ENCODE peak calls at places on chromosomes 13 and 19, in eight cellular contexts. U is foreskin fibroblast, Z is BE2C, S is upper lobe of right lung, W is thyroid gland, E is lung, T is fibroblast of lung, R is fibroblast of pulmonary artery. L is an unnamed sample.

GRCh38 chr19:4081441-4082129 is 14.9 kb upstream of the ZBTB7A start:
- DNase-seq in U (no peak), Z (no peak), S (no peak), W (no peak), E (no peak), T (peak; percentile 24), R (no peak), L (no peak)

GRCh38 chr19:13051581-13052165 is 51.0 kb downstream of the LYL1 start:
- DNase-seq in U (peak; percentile 81), Z (peak; percentile 58), S (peak; percentile 93), W (peak; percentile 96), E (peak; percentile 83), T (peak; percentile 67), R (peak; percentile 42), L (peak; percentile 62)

GRCh38 chr13:106472621-106473020 is 62.8 kb downstream of the EFNB2 start:
- DNase-seq in U (no peak), Z (no peak), S (no peak), W (no peak), E (no peak), T (no peak), R (no peak), L (no peak)

GRCh38 chr19:2986951-2987491 is 9.7 kb downstream of the TLE6 start:
- DNase-seq in U (no peak), Z (peak; percentile 83), S (no peak), W (peak; percentile 63), E (no peak), T (no peak), R (no peak), L (no peak)

GRCh38 chr13:27125357-27126282 is 46.0 kb downstream of the USP12 start:
- DNase-seq in U (no peak), Z (peak; percentile 7), S (no peak), W (no peak), E (no peak), T (no peak), R (no peak), L (no peak)

GRCh38 chr13:33280923-33281322 is 4.6 kb downstream of the STARD13 start:
- DNase-seq in U (peak; percentile 37), Z (no peak), S (no peak), W (no peak), E (no peak), T (no peak), R (no peak), L (peak; percentile 49)

GRCh38 chr13:110771194-110771593 is 57.7 kb downstream of the ING1 start:
- DNase-seq in U (no peak), Z (no peak), S (no peak), W (no peak), E (no peak), T (no peak), R (peak; percentile 60), L (no peak)

GRCh38 chr13:47092202-47092601 is 195.3 kb upstream of the HTR2A start:
- DNase-seq in U (no peak), Z (no peak), S (no peak), W (no peak), E (no peak), T (no peak), R (no peak), L (no peak)

GRCh38 chr13:114146173-114146572 is 13.8 kb upstream of the RASA3 start:
- DNase-seq in U (no peak), Z (no peak), S (peak; percentile 51), W (no peak), E (no peak), T (no peak), R (no peak), L (no peak)

GRCh38 chr13:21486322-21486721 is 27.2 kb upstream of the ZDHHC20 start:
- DNase-seq in U (no peak), Z (no peak), S (no peak), W (no peak), E (no peak), T (no peak), R (no peak), L (no peak)

GRCh38 chr13:110379905-110380341 is 72.8 kb downstream of the COL4A2 start:
- DNase-seq in U (peak; percentile 80), Z (no peak), S (no peak), W (no peak), E (no peak), T (no peak), R (no peak), L (peak; percentile 74)

GRCh38 chr19:57241181-57241580 is 749 bp downstream of the ZNF805 start:
- DNase-seq in U (peak; percentile 49), Z (no peak), S (no peak), W (no peak), E (no peak), T (peak; percentile 32), R (peak; percentile 33), L (peak; percentile 24)

GRCh38 chr19:57239982-57240310 is 486 bp upstream of the ZNF805 start:
- DNase-seq in U (no peak), Z (no peak), S (peak; percentile 69), W (no peak), E (peak; percentile 29), T (peak; percentile 6), R (no peak), L (peak; percentile 1)

GRCh38 chr19:57242821-57243220 is 2.4 kb downstream of the ZNF805 start:
- DNase-seq in U (no peak), Z (no peak), S (no peak), W (no peak), E (no peak), T (no peak), R (no peak), L (no peak)

GRCh38 chr19:57244513-57244912 is 4.1 kb downstream of the ZNF805 start:
- DNase-seq in U (no peak), Z (no peak), S (no peak), W (no peak), E (no peak), T (no peak), R (no peak), L (no peak)

GRCh38 chr19:57240311-57241090 is at the start of gene ZNF805:
- DNase-seq in U (peak; percentile 97), Z (peak; percentile 93), S (peak; percentile 98), W (peak; percentile 97), E (peak; percentile 95), T (peak; percentile 91), R (peak; percentile 93), L (peak; percentile 93)
- H3K4me3 ChIP-seq in U (peak within 1 kb of the TSS; percentile 100), Z (peak within 1 kb of the TSS; percentile 98), S (peak within 1 kb of the TSS; percentile 95), W (peak within 1 kb of the TSS; percentile 98), E (peak within 1 kb of the TSS; percentile 98), T (peak within 1 kb of the TSS; percentile 52), R (peak within 1 kb of the TSS; percentile 99), L (peak within 1 kb of the TSS; percentile 99)

GRCh38 chr19:29887498-29887897 is 54.5 kb upstream of the URI1 start:
- DNase-seq in U (peak; percentile 8), Z (no peak), S (no peak), W (no peak), E (no peak), T (no peak), R (peak; percentile 18), L (no peak)
- TF ChIP-seq CTCF in U (no peak), Z (peak; percentile 19), S (peak; percentile 6), W (no peak), E (no peak), T (no peak), R (no peak), L (no peak)

DNA sequence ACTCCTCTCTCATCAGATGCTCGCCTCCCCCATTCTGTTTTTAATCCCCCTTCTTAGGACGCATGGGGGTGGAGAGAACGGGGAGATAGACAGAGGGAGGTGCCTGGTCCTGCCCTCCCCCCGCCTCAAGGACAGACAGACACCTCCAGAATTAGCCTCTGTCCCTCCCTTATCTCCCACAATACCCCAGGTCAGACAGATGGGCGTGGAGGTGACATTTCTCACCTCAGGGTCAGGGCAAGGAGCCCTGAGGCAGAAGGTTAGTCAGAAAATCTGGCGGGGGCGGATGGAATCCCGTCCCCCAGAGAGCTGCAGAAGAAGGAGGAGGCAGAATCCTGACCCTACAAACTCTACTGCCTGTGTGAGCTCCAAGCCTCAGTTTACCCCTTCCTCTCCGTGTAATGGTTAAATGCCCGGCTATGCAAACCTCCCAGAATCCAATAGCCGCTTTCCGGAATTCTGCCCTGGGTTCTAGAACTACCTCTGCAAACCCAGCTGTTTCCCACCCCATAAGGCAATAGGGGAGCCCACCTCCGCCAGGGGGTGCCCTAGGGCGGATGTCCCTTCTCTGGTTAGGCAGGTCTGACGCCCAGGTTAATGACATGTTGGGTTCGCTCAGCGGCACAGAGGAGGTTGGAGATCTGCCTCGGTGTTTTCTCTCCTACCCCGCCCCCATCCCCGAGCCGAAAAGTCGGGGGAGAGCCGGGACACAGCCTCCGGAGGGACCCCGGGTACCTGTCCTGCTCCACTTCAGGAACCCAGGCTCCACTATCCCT is 900 bp downstream of the PPP1R13L start:
- DNase-seq in U (peak; percentile 63), Z (peak; percentile 49), S (peak; percentile 87), W (peak; percentile 66), E (peak; percentile 71), T (no peak), R (peak; percentile 39), L (peak; percentile 22)
- H3K4me3 ChIP-seq in U (peak overlapping the region; percentile 89), Z (no peak overlapping the region), S (peak overlapping the region; percentile 77), W (peak overlapping the region; percentile 92), E (peak overlapping the region; percentile 59), T (no peak overlapping the region), R (peak overlapping the region; percentile 76), L (peak overlapping the region; percentile 86)

DNA sequence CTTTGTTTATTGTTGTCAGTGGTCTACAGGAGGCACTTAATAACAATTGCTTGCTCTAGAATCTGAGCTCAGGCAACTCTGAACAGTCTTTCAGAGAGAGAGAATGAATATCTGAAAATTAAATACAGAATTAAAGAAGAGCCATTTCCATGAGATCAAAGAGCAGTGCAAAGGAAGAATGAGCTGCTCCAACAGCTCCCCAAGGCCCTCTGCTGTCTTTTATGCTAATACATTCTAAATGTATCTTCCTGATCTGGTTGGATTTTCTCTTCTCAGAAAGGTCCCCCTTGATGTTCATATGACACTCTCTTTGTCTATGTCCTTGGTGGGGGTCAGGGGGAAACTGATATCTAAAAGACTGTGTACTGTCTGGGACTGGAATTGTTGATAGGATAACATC is 1029.6 kb downstream of the PCDH9 start:
- DNase-seq in U (peak; percentile 27), Z (no peak), S (no peak), W (no peak), E (no peak), T (no peak), R (peak; percentile 20), L (no peak)
- TF ChIP-seq CTCF in U (no peak), Z (peak; percentile 10), S (no peak), W (no peak), E (no peak), T (no peak), R (peak; percentile 8), L (no peak)

GRCh38 chr19:57613941-57614743 is at the start of gene ZNF134:
- DNase-seq in U (peak; percentile 96), Z (peak; percentile 95), S (peak; percentile 96), W (peak; percentile 92), E (peak; percentile 93), T (peak; percentile 89), R (peak; percentile 92), L (peak; percentile 91)
- H3K4me3 ChIP-seq in U (peak within 1 kb of the TSS; percentile 98), Z (peak within 1 kb of the TSS; percentile 71), S (peak within 1 kb of the TSS; percentile 100), W (peak within 1 kb of the TSS; percentile 72), E (peak within 1 kb of the TSS; percentile 96), T (peak within 1 kb of the TSS; percentile 83), R (peak within 1 kb of the TSS; percentile 80), L (peak within 1 kb of the TSS; percentile 75)

GRCh38 chr19:10478903-10479384 is 24.2 kb downstream of the KEAP1 start:
- DNase-seq in U (peak; percentile 94), Z (peak; percentile 78), S (peak; percentile 91), W (peak; percentile 87), E (peak; percentile 89), T (peak; percentile 86), R (peak; percentile 90), L (peak; percentile 86)
- TF ChIP-seq CTCF in U (peak; percentile 24), Z (peak; percentile 29), S (peak; percentile 82), W (peak; percentile 39), E (no peak), T (peak; percentile 23), R (peak; percentile 25), L (peak; percentile 47)